ENCODE peak calls at places on chromosomes 1 and 21, in eight cellular contexts. Z is stimulated activated CD8-positive, alpha-beta memory T cell treated with anti-CD3 and anti-CD28 coated beads, Interleukin-15, amount 100 ng/mL, for 24 hours; W is NCI-H2029 treated with DMSO at 0.1 percent for 48 hours; X is NCI-H187; H is activated T-cell treated with anti-CD3 and anti-CD28 coated beads for 1 hour; K is A172; P is stimulated activated effector memory CD8-positive, alpha-beta T cell treated with anti-CD3 and anti-CD28 coated beads, Interleukin-12 subunit alpha, Interleukin-12 subunit beta, amount 100 ng/mL, for 72 hours; B is aorta. I is an unnamed sample.

GRCh38 chr1:87799451-87799850 is 470.8 kb downstream of the LMO4 start:
- DNase-seq in W (no peak), H (no peak), K (no peak), B (no peak), P (no peak), Z (no peak), X (no peak), I (no peak)

GRCh38 chr1:160776178-160776577 is 19.8 kb upstream of the LY9 start:
- DNase-seq in Z (no peak), X (no peak), B (no peak), W (no peak), P (no peak), K (no peak), H (no peak), I (no peak)

GRCh38 chr21:39518845-39519205 is 67.1 kb downstream of the SH3BGR start:
- DNase-seq in K (no peak), Z (no peak), H (no peak), W (no peak), X (no peak), B (no peak), P (no peak), I (no peak)

GRCh38 chr21:20004353-20004752 is 993.9 kb upstream of the NCAM2 start:
- DNase-seq in X (no peak), Z (no peak), K (no peak), W (no peak), H (no peak), B (no peak), P (no peak), I (no peak)

GRCh38 chr1:41493117-41493536 is 8.6 kb upstream of the EDN2 start:
- DNase-seq in X (no peak), W (no peak), B (no peak), K (peak; percentile 95), H (no peak), Z (no peak), P (no peak), I (peak; percentile 67)

GRCh38 chr1:207750901-207751300 is 953 bp upstream of the CD46 start:
- DNase-seq in Z (no peak), B (no peak), K (no peak), X (no peak), W (no peak), H (no peak), P (no peak), I (no peak)

GRCh38 chr1:228765543-228765942 is 30.3 kb downstream of the RHOU start:
- DNase-seq in Z (no peak), B (no peak), H (no peak), K (no peak), P (no peak), W (no peak), X (no peak), I (no peak)

GRCh38 chr1:197312163-197312562 is 44.1 kb downstream of the CRB1 start:
- DNase-seq in K (peak; percentile 82), W (no peak), Z (no peak), H (no peak), B (no peak), P (no peak), X (no peak), I (no peak)

GRCh38 chr21:31750843-31751242 is 18.9 kb upstream of the SCAF4 start:
- DNase-seq in H (no peak), Z (no peak), X (no peak), K (peak; percentile 40), B (no peak), P (no peak), W (no peak), I (no peak)

GRCh38 chr1:149916193-149916926 is 1.3 kb downstream of the SV2A start:
- DNase-seq in Z (no peak), P (no peak), B (no peak), X (no peak), H (no peak), K (no peak), W (no peak), I (no peak)

GRCh38 chr1:109113787-109114568 is at the start of gene ELAPOR1:
- DNase-seq in K (no peak), B (peak; percentile 66), P (peak; percentile 55), W (peak; percentile 43), Z (peak; percentile 40), H (peak; percentile 76), X (peak; percentile 42), I (no peak)

GRCh38 chr1:228043281-228043845 is 36.6 kb downstream of the WNT3A start:
- DNase-seq in H (no peak), X (no peak), W (no peak), B (no peak), P (no peak), K (peak; percentile 42), Z (no peak), I (no peak)

GRCh38 chr1:6854166-6854565 is 68.9 kb downstream of the CAMTA1 start:
- DNase-seq in P (no peak), X (no peak), H (no peak), K (no peak), B (no peak), W (no peak), Z (no peak), I (no peak)

GRCh38 chr1:17507916-17508315 is 31.6 kb upstream of the ARHGEF10L start:
- DNase-seq in H (no peak), Z (no peak), B (no peak), P (no peak), X (no peak), W (no peak), K (no peak), I (no peak)

GRCh38 chr1:93579891-93580290 is 101.7 kb downstream of the BCAR3 start:
- DNase-seq in X (no peak), B (peak; percentile 71), Z (no peak), K (peak; percentile 18), W (no peak), H (no peak), P (no peak), I (peak; percentile 77)

GRCh38 chr1:183457449-183457848 is 14.8 kb upstream of the SMG7 start:
- DNase-seq in W (no peak), Z (no peak), K (no peak), X (no peak), P (no peak), H (no peak), B (no peak), I (no peak)

GRCh38 chr1:37682334-37682987 is 9.9 kb upstream of the CDCA8 start:
- DNase-seq in P (peak; percentile 68), B (peak; percentile 78), Z (peak; percentile 52), X (peak; percentile 23), W (peak; percentile 93), H (peak; percentile 81), K (peak; percentile 36), I (peak; percentile 61)

I was measured in AG08396.